ENCODE peak calls at places on chromosomes 2 and 18, in six cellular contexts. B is Caco-2; S is psoas muscle; I is CD8-positive, alpha-beta memory T cell; G is CD4-positive, alpha-beta memory T cell; M is IMR-90. T is an unnamed sample. For H3K4me1, the result is how much of the 10 kb centered on the place peaks cover.

GRCh38 chr2:8754056-8754790 is 72.4 kb downstream of the ID2 start:
- DNase-seq in B (no peak), S (no peak), I (no peak), G (no peak), M (peak), T (no peak)

GRCh38 chr2:232203936-232204335 is 174.6 kb upstream of the ALPP start:
- DNase-seq in B (no peak), S (no peak), I (no peak), G (no peak), M (no peak), T (no peak)

GRCh38 chr2:43169987-43170732 is 56.2 kb downstream of the ZFP36L2 start:
- DNase-seq in B (no peak), S (peak), I (peak), G (peak), M (no peak), T (peak)

GRCh38 chr2:28539095-28539494 is 43.2 kb downstream of the PLB1 start:
- DNase-seq in B (no peak), S (no peak), I (no peak), G (no peak), M (no peak), T (no peak)

GRCh38 chr18:58186258-58186948 is 142.4 kb downstream of the NEDD4L start:
- DNase-seq in B (no peak), S (no peak), I (no peak), G (no peak), M (peak), T (peak)

GRCh38 chr2:105600949-105601708 is 143.6 kb upstream of the NCK2 start:
- DNase-seq in B (no peak), S (no peak), I (no peak), G (no peak), M (no peak), T (no peak)

GRCh38 chr2:10355471-10356458 is 53.1 kb downstream of the HPCAL1 start:
- DNase-seq in B (no peak), S (no peak), I (no peak), G (no peak), M (no peak), T (peak)

GRCh38 chr18:21459706-21460286 is 140.7 kb downstream of the ESCO1 start:
- DNase-seq in B (no peak), S (peak), I (no peak), G (no peak), M (no peak), T (no peak)

GRCh38 chr18:49949991-49950395 is 136.7 kb upstream of the ACAA2 start:
- DNase-seq in B (no peak), S (no peak), I (peak), G (peak), M (no peak), T (no peak)

GRCh38 chr18:22524783-22525182 is 107.1 kb upstream of the CTAGE1 start:
- DNase-seq in B (no peak), S (no peak), I (no peak), G (no peak), M (peak), T (no peak)

GRCh38 chr2:67256892-67257291 is 140.2 kb upstream of the ETAA1 start:
- DNase-seq in B (no peak), S (no peak), I (no peak), G (no peak), M (peak), T (no peak)

GRCh38 chr2:123993728-123994323 is 31.3 kb upstream of the CNTNAP5 start:
- DNase-seq in B (peak), S (no peak), I (no peak), G (no peak), M (no peak), T (peak)

GRCh38 chr18:58098706-58099105 is 54.7 kb downstream of the NEDD4L start:
- DNase-seq in B (no peak), S (no peak), I (no peak), G (no peak), M (no peak), T (no peak)

GRCh38 chr2:121293450-121294325 is 8.7 kb upstream of the TFCP2L1 start:
- DNase-seq in B (no peak), S (no peak), I (no peak), G (no peak), M (no peak), T (peak)

GRCh38 chr2:1493361-1494126 is 80.3 kb downstream of the TPO start:
- DNase-seq in B (peak), S (no peak), I (no peak), G (no peak), M (no peak), T (no peak)

GRCh38 chr2:124647245-124647644 is 622.2 kb downstream of the CNTNAP5 start:
- DNase-seq in B (no peak), S (no peak), I (no peak), G (no peak), M (no peak), T (no peak)

GRCh38 chr2:119468154-119468955 is 36.7 kb downstream of the TMEM37 start:
- DNase-seq in B (no peak), S (no peak), I (no peak), G (no peak), M (peak), T (peak)

GRCh38 chr2:105877945-105878344 is 133.2 kb downstream of the NCK2 start:
- DNase-seq in B (no peak), S (no peak), I (no peak), G (no peak), M (no peak), T (no peak)

GRCh38 chr2:205660521-205661124 is 21.7 kb upstream of the NRP2 start:
- DNase-seq in B (no peak), S (no peak), I (peak), G (no peak), M (peak), T (no peak)

GRCh38 chr2:213175673-213176247 is 24.3 kb upstream of the IKZF2 start:
- DNase-seq in B (peak), S (no peak), I (no peak), G (no peak), M (no peak), T (no peak)

DNA sequence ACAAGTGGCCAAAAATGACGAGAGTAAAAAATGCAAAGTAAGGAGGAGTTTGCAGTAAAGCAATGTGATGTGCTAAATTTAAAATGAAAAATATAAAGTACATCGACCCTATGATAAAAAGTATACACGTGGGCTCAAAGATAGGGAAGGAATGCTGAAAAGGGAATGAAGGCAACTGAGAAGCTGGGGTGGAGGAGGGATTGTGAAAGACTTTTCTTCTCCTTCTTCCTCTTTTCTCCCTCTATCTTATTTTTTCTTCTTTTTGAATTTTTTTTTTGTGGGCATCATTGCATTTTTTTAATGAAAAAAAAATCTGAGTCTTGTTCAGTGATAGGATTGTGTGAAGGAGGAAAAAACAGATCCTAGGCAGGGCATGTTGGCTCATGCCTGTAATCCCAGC is 57.6 kb upstream of the STK17B start:
- DNase-seq in B (no peak), S (no peak), I (no peak), G (no peak), M (no peak), T (no peak)
- H3K4me1 ChIP-seq in B (under half), S (under half), I (half or more), G (half or more), M (under half), T (under half)

DNA sequence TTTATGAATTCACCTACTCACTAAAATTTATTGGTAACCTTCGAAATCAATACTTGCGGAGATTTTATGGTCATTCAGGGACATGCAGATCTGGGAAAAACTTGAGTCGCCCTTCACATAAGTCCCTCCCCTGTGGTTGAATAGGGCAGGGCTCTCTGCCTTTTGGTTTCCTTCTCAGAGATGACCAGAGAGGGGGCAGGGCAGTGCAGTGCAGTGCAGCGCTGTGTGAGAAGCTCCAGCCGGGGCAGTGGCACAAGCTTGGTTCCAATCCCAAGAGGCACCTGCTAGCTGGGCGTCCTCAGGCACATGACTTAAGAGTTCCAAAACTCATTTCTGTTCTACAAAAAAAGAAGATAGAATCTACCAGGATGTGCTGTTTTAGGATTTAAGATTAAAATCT is 274.4 kb upstream of the RAB6C start:
- DNase-seq in B (no peak), S (no peak), I (no peak), G (no peak), M (no peak), T (no peak)
- H3K4me1 ChIP-seq in B (under half), S (under half), I (under half), G (under half), M (under half), T (under half)

GRCh38 chr2:237407734-237408133 is 6.2 kb downstream of the COL6A3 start:
- DNase-seq in B (no peak), S (no peak), I (no peak), G (no peak), M (no peak), T (no peak)
- H3K4me1 ChIP-seq in B (under half), S (under half), I (under half), G (under half), M (under half), T (under half)

GRCh38 chr2:219520079-219520478 is 5.8 kb downstream of the ASIC4 start:
- DNase-seq in B (no peak), S (no peak), I (no peak), G (no peak), M (no peak), T (no peak)
- H3K4me1 ChIP-seq in B (under half), S (under half), I (under half), G (under half), M (under half), T (under half)

DNA sequence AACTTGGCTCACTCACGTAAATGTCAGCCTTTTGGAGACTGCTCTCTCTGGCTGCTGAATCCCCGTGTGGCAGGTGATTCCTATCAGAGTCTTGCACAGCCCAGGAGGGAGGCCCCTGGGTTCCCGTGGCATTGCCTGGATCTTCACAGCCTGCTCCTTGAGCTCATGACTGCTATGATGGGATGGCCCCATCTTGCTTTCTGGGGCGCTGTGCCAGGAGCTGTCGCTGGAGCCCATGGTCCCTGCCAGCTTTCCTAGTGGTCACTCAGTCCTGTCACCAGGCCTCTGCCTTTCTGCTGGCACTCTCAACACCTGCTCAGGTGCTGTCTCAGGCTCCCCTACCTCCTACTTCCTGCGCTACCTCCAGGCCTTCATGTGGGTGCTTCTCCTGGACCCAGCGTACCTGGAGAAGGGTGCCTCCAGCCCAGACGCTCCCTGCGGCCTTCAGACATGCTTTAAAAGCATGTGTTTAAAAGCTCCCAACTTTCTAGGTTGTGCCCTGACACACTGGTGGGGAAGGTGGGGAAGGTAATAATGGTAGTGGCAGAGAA is 110.1 kb downstream of the MCFD2 start:
- DNase-seq in B (no peak), S (no peak), I (no peak), G (no peak), M (no peak), T (no peak)
- H3K4me1 ChIP-seq in B (under half), S (under half), I (under half), G (under half), M (under half), T (under half)

DNA sequence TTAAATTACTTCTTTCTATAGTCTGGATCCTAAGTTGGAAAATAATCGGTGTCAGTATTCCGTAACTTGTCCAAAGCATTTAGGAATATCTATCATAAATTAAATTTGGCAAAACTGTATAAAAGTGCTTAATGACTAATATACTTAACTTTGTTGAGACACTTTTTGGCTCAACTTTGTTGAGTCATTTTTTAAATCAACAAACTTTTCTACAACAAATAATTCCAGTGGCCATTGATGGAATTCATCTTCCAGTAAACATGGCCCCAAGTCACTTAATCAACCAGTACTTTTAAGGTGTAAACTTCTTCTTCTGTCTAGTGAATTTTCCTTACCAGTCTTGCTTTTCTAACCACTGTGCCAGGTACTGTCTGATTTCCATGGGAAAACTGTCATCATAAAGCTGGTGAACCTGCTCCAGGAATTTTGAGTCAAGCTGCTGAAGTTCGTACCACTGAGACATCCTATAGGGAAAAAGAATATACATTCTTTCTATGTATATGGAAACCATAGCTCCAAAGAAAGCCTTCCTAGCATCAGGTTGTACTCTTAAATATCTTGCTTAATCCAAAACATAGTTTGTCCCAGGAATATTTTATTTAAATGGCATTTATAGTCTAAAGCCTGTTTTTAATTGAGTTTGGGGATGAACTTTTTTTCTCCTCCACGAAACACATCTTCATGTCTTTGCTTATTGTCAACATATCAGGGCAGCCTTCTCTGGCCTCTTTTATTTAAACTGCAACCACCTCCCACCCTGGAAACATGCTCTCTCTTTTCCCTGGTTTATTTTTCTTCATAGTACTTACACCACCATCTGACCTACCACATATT is 4.2 kb downstream of the STAT1 start:
- DNase-seq in B (no peak), S (no peak), I (no peak), G (no peak), M (peak), T (no peak)
- H3K4me1 ChIP-seq in B (under half), S (under half), I (half or more), G (half or more), M (under half), T (under half)

DNA sequence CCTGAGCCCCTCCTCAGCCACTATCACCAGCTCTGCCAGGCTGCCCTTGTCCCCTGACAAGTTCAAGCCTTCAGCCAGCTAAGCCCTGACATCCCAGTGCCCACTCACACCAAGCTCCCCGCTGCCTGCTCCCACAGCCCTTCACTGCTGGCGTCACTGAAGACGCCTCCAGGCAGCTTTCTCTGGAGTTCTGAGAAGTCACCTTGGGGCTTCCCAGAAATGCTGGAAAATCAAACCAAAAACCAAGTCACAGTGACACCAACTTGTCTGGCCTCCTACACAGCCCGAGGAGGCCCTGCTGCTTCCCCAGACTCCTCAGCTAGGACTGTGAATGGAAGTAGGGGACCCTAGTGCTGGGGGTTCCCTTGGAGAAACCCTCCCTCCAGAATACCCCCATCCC is 2.2 kb upstream of the TNS1 start:
- DNase-seq in B (no peak), S (no peak), I (no peak), G (no peak), M (no peak), T (no peak)
- H3K4me1 ChIP-seq in B (under half), S (under half), I (under half), G (under half), M (under half), T (under half)

DNA sequence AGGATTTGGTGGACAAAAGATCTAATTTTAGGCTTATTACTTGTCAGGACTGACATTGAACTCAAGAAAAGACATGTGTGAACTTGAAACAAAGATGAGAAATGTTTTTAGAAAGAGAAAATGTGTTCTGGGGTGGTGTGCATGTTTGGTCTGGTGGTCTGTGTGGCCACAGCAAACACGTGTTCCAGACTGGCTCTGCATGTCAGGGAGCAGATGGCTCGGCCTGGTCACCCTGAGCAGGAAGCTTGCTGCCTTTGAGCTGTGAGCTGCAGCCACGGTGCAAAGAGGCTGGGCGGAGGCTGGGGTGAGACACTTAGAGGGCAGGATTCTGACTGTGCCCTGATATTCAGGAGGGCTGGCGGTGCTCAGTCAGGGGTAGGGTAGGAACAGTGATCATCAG is 186.1 kb downstream of the CTIF start:
- DNase-seq in B (no peak), S (no peak), I (no peak), G (no peak), M (no peak), T (no peak)
- H3K4me1 ChIP-seq in B (under half), S (under half), I (under half), G (under half), M (under half), T (under half)